ENCODE peak calls at places on chromosomes 6 and 20, in nine cellular contexts. N is GM23248; D is cardiac muscle cell; X is tibial artery; T is mesendoderm; G is astrocyte of the spinal cord; A is CD8-positive, alpha-beta memory T cell; R is HL-60; K is effector memory CD4-positive, alpha-beta T cell. Y is an unnamed sample.

GRCh38 chr6:170135821-170136471 is 154.9 kb downstream of the DLL1 start:
- DNase-seq in G (no peak), K (no peak), T (no peak), A (no peak), N (no peak), R (no peak), X (peak; percentile 7), D (no peak), Y (peak; percentile 76)

GRCh38 chr6:84539122-84539856 is 225.1 kb downstream of the TBX18 start:
- DNase-seq in X (no peak), N (peak; percentile 30), D (peak; percentile 9), K (no peak), T (no peak), R (no peak), A (no peak), G (no peak), Y (no peak)

GRCh38 chr6:158628542-158628941 is 16.0 kb downstream of the DYNLT1 start:
- DNase-seq in K (no peak), N (no peak), R (no peak), G (no peak), A (no peak), X (no peak), D (no peak), T (no peak), Y (peak; percentile 59)

GRCh38 chr6:52724041-52724405 is 39.3 kb downstream of the GSTA2 start:
- DNase-seq in R (no peak), X (peak; percentile 37), G (peak; percentile 41), A (no peak), K (no peak), T (no peak), D (peak; percentile 79), N (peak; percentile 93), Y (no peak)

GRCh38 chr6:125232466-125232865 is 69.3 kb downstream of the HDDC2 start:
- DNase-seq in T (no peak), K (no peak), R (no peak), A (no peak), G (no peak), N (peak; percentile 52), D (peak; percentile 14), X (no peak), Y (no peak)

GRCh38 chr20:23235173-23236027 is 115.2 kb upstream of the NXT1 start:
- DNase-seq in K (no peak), T (peak; percentile 86), G (peak; percentile 52), N (peak; percentile 74), R (peak; percentile 81), X (peak; percentile 73), D (peak; percentile 81), A (no peak), Y (no peak)

GRCh38 chr6:117399924-117400323 is 25.8 kb downstream of the ROS1 start:
- DNase-seq in A (no peak), K (no peak), R (no peak), G (peak; percentile 18), T (peak; percentile 16), D (peak; percentile 21), X (no peak), N (peak; percentile 29), Y (no peak)

GRCh38 chr6:76435174-76435573 is 362.7 kb upstream of the IMPG1 start:
- DNase-seq in T (peak; percentile 65), G (no peak), D (peak; percentile 58), A (no peak), N (no peak), K (no peak), R (peak; percentile 32), X (no peak), Y (no peak)

GRCh38 chr20:59121714-59122376 is 41.8 kb upstream of the ZNF831 start:
- DNase-seq in T (peak; percentile 44), A (peak; percentile 51), X (no peak), R (no peak), D (no peak), N (no peak), G (no peak), K (no peak), Y (no peak)

GRCh38 chr6:163324326-163324927 is 90.1 kb upstream of the QKI start:
- DNase-seq in K (no peak), A (no peak), D (no peak), X (no peak), R (no peak), T (no peak), G (no peak), N (peak; percentile 27), Y (no peak)

GRCh38 chr6:36920049-36920448 is 34.3 kb downstream of the C6orf89 start:
- DNase-seq in R (no peak), D (no peak), K (no peak), A (no peak), T (no peak), G (no peak), N (no peak), X (no peak), Y (no peak)

GRCh38 chr6:41226752-41227151 is 1.4 kb upstream of the TREML4 start:
- DNase-seq in X (no peak), K (no peak), T (no peak), R (no peak), G (no peak), D (no peak), N (no peak), A (no peak), Y (no peak)

DNA sequence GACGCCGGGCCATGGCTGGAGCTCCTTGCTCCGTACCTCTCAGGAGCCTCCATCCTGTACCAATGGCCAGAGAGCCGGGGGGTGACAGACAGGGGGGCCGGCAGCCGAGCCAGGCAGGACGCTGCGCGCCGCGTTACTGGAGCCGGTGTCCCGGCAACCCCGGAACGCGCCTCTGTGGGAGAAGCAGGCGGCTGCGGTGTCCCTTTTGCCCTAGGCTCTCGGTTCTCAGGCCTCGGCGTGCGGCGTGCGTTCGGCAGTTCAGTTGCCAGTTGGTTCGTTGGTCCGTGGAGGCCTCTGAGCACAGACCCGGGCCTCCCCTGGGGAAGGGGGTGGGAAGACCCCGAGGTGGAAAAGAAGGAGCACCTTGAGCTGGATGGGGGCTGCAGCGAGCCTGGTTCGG is at the start of gene SPATS1:
- DNase-seq in D (peak; percentile 16), A (no peak), X (peak; percentile 25), N (peak; percentile 46), G (no peak), R (peak; percentile 29), K (no peak), T (peak; percentile 31), Y (no peak)
- H3K4me3 ChIP-seq in D (no peak within 1 kb of the TSS), A (no peak within 1 kb of the TSS), X (peak within 1 kb of the TSS; percentile 13), N (peak within 1 kb of the TSS; percentile 55), G (no peak within 1 kb of the TSS), R (peak within 1 kb of the TSS; percentile 35), K (no peak within 1 kb of the TSS), T (no peak within 1 kb of the TSS), Y (no peak within 1 kb of the TSS)

GRCh38 chr6:100721256-100721655 is 159.9 kb downstream of the ASCC3 start:
- DNase-seq in G (no peak), K (no peak), D (no peak), A (no peak), X (no peak), R (no peak), T (no peak), N (no peak), Y (no peak)

GRCh38 chr6:100724222-100724621 is 156.9 kb downstream of the ASCC3 start:
- DNase-seq in R (no peak), N (no peak), A (no peak), D (peak; percentile 13), T (no peak), X (no peak), K (no peak), G (no peak), Y (no peak)

GRCh38 chr6:100724696-100725095 is 156.4 kb downstream of the ASCC3 start:
- DNase-seq in X (no peak), N (no peak), G (no peak), A (no peak), R (no peak), T (no peak), D (peak; percentile 2), K (no peak), Y (no peak)

DNA sequence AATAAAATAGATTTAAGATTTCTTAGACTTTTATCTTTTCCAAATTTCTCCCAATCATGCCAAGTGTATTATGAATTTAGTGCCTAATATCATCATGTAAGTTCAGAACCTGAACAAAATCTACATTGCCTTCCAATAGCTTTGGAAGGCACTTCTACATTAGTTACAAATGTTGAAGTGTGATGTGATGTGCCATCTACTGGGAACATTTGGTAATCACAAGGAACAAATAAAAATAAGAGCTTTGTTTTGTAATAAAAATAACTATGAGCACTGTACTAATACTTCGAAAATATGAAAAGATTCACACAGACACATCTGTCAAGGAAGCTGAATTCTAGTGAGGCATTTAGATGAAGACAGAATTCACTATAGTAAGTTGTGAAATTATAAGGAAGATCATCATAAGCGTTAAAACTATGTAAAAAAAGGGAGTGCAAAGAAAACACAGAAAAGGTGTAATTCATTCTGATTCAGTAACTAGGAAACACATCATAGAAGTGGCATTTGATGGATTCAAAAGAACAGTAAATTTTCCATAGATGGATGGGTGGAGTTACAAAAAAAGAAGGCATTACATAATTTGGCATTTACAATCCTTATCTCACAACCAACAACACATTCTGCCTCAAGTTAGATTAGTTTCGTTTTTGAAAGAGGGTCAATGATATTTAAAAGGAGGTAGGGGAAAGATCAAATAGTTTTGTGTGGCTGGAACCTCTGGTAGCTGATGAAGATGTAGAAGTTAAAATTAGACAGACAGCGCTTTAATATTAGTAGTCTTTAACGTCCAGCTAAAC is 161.0 kb downstream of the ASCC3 start:
- DNase-seq in K (no peak), N (peak; percentile 48), X (no peak), A (no peak), G (peak; percentile 38), T (peak; percentile 27), R (no peak), D (peak; percentile 67), Y (no peak)
- H3K4me3 ChIP-seq in K (no peak overlapping the region), N (no peak overlapping the region), X (no peak overlapping the region), A (no peak overlapping the region), G (no peak overlapping the region), T (no peak overlapping the region), R (no peak overlapping the region), D (no peak overlapping the region), Y (peak overlapping the region; percentile 29)

DNA sequence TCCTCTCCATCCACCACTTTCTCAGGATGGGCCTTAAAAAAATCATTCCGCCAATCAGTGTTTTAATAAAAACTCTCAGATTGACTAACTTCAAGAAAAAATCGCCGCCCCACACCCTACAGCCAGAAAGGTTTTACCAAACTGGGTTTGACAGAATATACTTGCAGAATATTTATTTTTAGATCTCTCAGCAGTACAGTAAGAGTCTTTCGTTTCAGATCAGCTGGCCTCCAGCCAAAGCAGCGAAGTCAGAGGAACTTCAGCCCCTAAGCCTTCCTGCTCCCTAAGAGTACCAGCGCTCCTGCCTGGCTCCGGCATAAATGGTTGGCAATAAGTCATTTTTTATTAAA is 24.7 kb downstream of the TBC1D7 start:
- DNase-seq in D (peak; percentile 87), X (peak; percentile 85), T (no peak), N (peak; percentile 29), R (peak; percentile 10), G (peak; percentile 77), A (no peak), K (no peak), Y (no peak)
- H3K4me3 ChIP-seq in D (no peak overlapping the region), X (peak overlapping the region; percentile 34), T (no peak overlapping the region), N (no peak overlapping the region), R (no peak overlapping the region), G (no peak overlapping the region), A (no peak overlapping the region), K (no peak overlapping the region), Y (no peak overlapping the region)

DNA sequence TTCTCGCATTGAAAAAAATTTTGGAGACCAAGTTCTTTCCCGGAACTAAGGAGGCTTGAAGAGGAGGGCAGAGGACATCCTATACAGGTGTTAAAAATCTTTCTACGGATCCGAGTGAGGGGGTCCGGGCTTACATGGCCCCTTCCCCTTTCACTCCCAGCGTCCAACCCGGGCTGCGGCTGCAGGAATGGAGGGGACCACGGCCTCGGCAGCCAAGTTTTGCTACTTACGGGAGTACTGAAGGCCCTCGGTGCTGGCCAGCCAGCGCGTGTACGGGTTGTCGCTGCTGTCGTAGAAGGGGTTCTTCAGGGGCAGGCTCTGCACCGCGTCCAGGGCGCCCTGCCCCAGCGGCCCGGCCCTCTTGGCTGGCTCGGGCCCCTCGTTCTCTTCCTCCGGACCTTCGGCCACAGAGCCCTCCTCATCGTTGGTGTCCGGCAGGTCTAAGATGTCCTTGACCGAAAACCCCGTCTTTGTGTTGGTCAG is 642 bp downstream of the NKX2-2 start:
- DNase-seq in A (no peak), X (no peak), D (no peak), N (peak; percentile 25), R (no peak), T (peak; percentile 57), G (no peak), K (no peak), Y (no peak)
- H3K4me3 ChIP-seq in A (no peak overlapping the region), X (peak overlapping the region; percentile 22), D (no peak overlapping the region), N (no peak overlapping the region), R (no peak overlapping the region), T (no peak overlapping the region), G (peak overlapping the region; percentile 31), K (peak overlapping the region; percentile 8), Y (no peak overlapping the region)